ENCODE peak calls at places on chromosomes 1 and 21, in ten cellular contexts. Q, C, F, U, K, E, X, H, P and B are unnamed samples.

GRCh38 chr1:240282061-240282830 is 190.6 kb downstream of the FMN2 start:
- DNase-seq in Q (peak; percentile 41), C (no peak), F (no peak), U (no peak), K (no peak), E (peak; percentile 30), X (no peak), H (no peak), P (no peak), B (no peak)

GRCh38 chr1:115135681-115136080 is 46.4 kb upstream of the TSPAN2 start:
- DNase-seq in Q (peak; percentile 32), C (no peak), F (no peak), U (no peak), K (no peak), E (no peak), X (no peak), H (no peak), P (no peak), B (no peak)

GRCh38 chr1:19735419-19736127 is 64.1 kb downstream of the TMCO4 start:
- DNase-seq in Q (peak; percentile 99), C (no peak), F (no peak), U (no peak), K (no peak), E (peak; percentile 60), X (no peak), H (no peak), P (no peak), B (no peak)

GRCh38 chr21:39523398-39523797 is 71.6 kb downstream of the SH3BGR start:
- DNase-seq in Q (no peak), C (no peak), F (no peak), U (no peak), K (no peak), E (peak; percentile 72), X (peak; percentile 68), H (no peak), P (no peak), B (no peak)

GRCh38 chr1:170296642-170297041 is 150.9 kb downstream of the NTMT2 start:
- DNase-seq in Q (peak; percentile 39), C (no peak), F (no peak), U (no peak), K (no peak), E (no peak), X (no peak), H (no peak), P (no peak), B (no peak)

GRCh38 chr1:243420968-243421675 is 165.3 kb downstream of the SDCCAG8 start:
- DNase-seq in Q (peak; percentile 17), C (peak; percentile 50), F (no peak), U (no peak), K (no peak), E (no peak), X (no peak), H (no peak), P (no peak), B (no peak)

GRCh38 chr1:182657026-182657425 is 27.4 kb downstream of the RGS8 start:
- DNase-seq in Q (no peak), C (peak; percentile 44), F (no peak), U (no peak), K (no peak), E (no peak), X (no peak), H (no peak), P (no peak), B (no peak)

GRCh38 chr1:181140891-181141290 is 52.4 kb downstream of the IER5 start:
- DNase-seq in Q (no peak), C (no peak), F (no peak), U (no peak), K (no peak), E (no peak), X (no peak), H (no peak), P (no peak), B (no peak)

GRCh38 chr1:230261918-230262650 is 164.0 kb downstream of the PGBD5 start:
- DNase-seq in Q (no peak), C (peak; percentile 4), F (no peak), U (no peak), K (no peak), E (no peak), X (no peak), H (no peak), P (no peak), B (no peak)

GRCh38 chr1:247373721-247374141 is 42.1 kb upstream of the ZNF496 start:
- DNase-seq in Q (peak; percentile 51), C (peak; percentile 9), F (peak; percentile 41), U (peak; percentile 44), K (peak; percentile 52), E (no peak), X (peak; percentile 16), H (peak; percentile 29), P (peak; percentile 67), B (peak; percentile 61)

GRCh38 chr1:84406209-84406917 is 8.1 kb downstream of the DNASE2B start:
- DNase-seq in Q (peak; percentile 20), C (no peak), F (no peak), U (no peak), K (no peak), E (peak; percentile 50), X (no peak), H (no peak), P (no peak), B (no peak)